ENCODE peak calls at places on chromosomes 12 and 14, in seven cellular contexts. S is CD8-positive, alpha-beta T cell; U is right cardiac atrium; D is MCF 10A; G is uterus; C is foreskin fibroblast; Y is AG04449. M is an unnamed sample.

GRCh38 chr12:100900808-100901207 is 106.2 kb downstream of the ANO4 start:
- DNase-seq in U (no peak), D (no peak), Y (no peak), G (no peak), S (no peak), C (no peak), M (no peak)

GRCh38 chr12:94262228-94263010 is 114.0 kb downstream of the PLXNC1 start:
- DNase-seq in D (peak; percentile 87), S (peak; percentile 69), C (peak; percentile 96), G (peak; percentile 94), U (peak; percentile 90), Y (peak; percentile 79), M (peak; percentile 52)

GRCh38 chr14:106058342-106058741 is 532.0 kb downstream of the TMEM121 start:
- DNase-seq in S (no peak), G (no peak), U (no peak), C (no peak), D (no peak), Y (no peak), M (no peak)

GRCh38 chr14:61510736-61511557 is 184.4 kb upstream of the HIF1A start:
- DNase-seq in C (no peak), Y (no peak), U (no peak), D (no peak), S (no peak), G (no peak), M (no peak)

GRCh38 chr14:71532349-71532748 is 399.9 kb upstream of the RGS6 start:
- DNase-seq in S (no peak), Y (peak; percentile 36), G (no peak), C (no peak), U (peak; percentile 27), D (peak; percentile 18), M (no peak)

GRCh38 chr14:80095623-80096022 is 115.7 kb downstream of the DIO2 start:
- DNase-seq in U (no peak), C (peak; percentile 4), D (peak; percentile 6), G (no peak), S (no peak), Y (peak; percentile 96), M (no peak)

GRCh38 chr14:51939727-51940126 is 49.6 kb upstream of the RTRAF start:
- DNase-seq in U (no peak), Y (no peak), G (peak; percentile 38), S (no peak), C (no peak), D (no peak), M (no peak)

GRCh38 chr12:39103552-39104165 is 198.3 kb upstream of the CPNE8 start:
- DNase-seq in U (no peak), G (no peak), C (no peak), D (peak; percentile 87), Y (no peak), S (no peak), M (no peak)

GRCh38 chr12:30996255-30996654 is 69.7 kb downstream of the TSPAN11 start:
- DNase-seq in S (no peak), U (no peak), C (peak; percentile 55), Y (no peak), G (no peak), D (peak; percentile 36), M (no peak)

GRCh38 chr14:85934123-85934885 is 404.4 kb downstream of the FLRT2 start:
- DNase-seq in D (peak; percentile 49), U (peak; percentile 8), C (no peak), G (peak; percentile 14), S (peak; percentile 40), Y (no peak), M (peak; percentile 58)

GRCh38 chr14:39593339-39593738 is 161.1 kb upstream of the FBXO33 start:
- DNase-seq in C (no peak), U (no peak), D (no peak), S (no peak), Y (no peak), G (no peak), M (no peak)

GRCh38 chr14:33709711-33710110 is 241.2 kb downstream of the EGLN3 start:
- DNase-seq in G (no peak), D (no peak), C (no peak), Y (no peak), S (no peak), U (no peak), M (no peak)

GRCh38 chr12:124745891-124746570 is 117.6 kb downstream of the SCARB1 start:
- DNase-seq in Y (no peak), S (no peak), U (peak; percentile 97), D (peak; percentile 91), G (peak; percentile 97), C (peak; percentile 95), M (no peak)

GRCh38 chr14:54818201-54819133 is 84.2 kb downstream of the GCH1 start:
- DNase-seq in U (no peak), G (no peak), D (peak; percentile 20), C (peak; percentile 55), Y (peak; percentile 65), S (no peak), M (no peak)

GRCh38 chr14:54803926-54804719 is 98.5 kb downstream of the GCH1 start:
- DNase-seq in U (no peak), C (no peak), S (no peak), Y (no peak), G (no peak), D (no peak), M (no peak)

GRCh38 chr14:53880761-53881160 is 75.9 kb downstream of the BMP4 start:
- DNase-seq in C (no peak), G (no peak), D (no peak), S (no peak), U (no peak), Y (no peak), M (no peak)

GRCh38 chr14:102055181-102055901 is 31.5 kb downstream of the HSP90AA1 start:
- DNase-seq in D (peak; percentile 64), C (peak; percentile 52), U (peak; percentile 29), S (no peak), Y (peak; percentile 33), G (no peak), M (no peak)

GRCh38 chr12:15540025-15540424 is 217.7 kb downstream of the PTPRO start:
- DNase-seq in U (no peak), Y (no peak), D (no peak), S (no peak), C (peak; percentile 30), G (no peak), M (no peak)

GRCh38 chr14:52399886-52400599 is 85.9 kb downstream of the PTGER2 start:
- DNase-seq in S (no peak), U (no peak), G (peak; percentile 27), C (peak; percentile 37), Y (peak; percentile 31), D (no peak), M (no peak)

GRCh38 chr12:15212877-15213276 is 8.3 kb downstream of the RERG start:
- DNase-seq in C (no peak), S (no peak), D (no peak), U (no peak), Y (no peak), G (no peak), M (no peak)